ENCODE peak calls at places on chromosomes 5 and 9, in seven cellular contexts. One of them, this sample, is unnamed.

GRCh38 chr5:158120760-158121159 is 261.8 kb upstream of the CLINT1 start:
- DNase-seq in activated T-helper 1 cell treated with anti-CD3 and anti-CD28 coated beads, Interleukin-12 subunit alpha, Interleukin-12 subunit beta, Interleukin-2, Interleukin-4 antibody, amounts not matched to agents 30 ng/mL and 10 ng/mL and 1 ng/mL, durations not matched to agents 14 hours and 24 hours and 36 hours: no peak
- DNase-seq in hypothalamus: no peak
- DNase-seq in NCI-H1092 treated with DMSO at 0.1 percent for 48 hours: no peak
- DNase-seq in DMS79: no peak
- DNase-seq in AG08395: no peak
- DNase-seq in aorta: no peak
- DNase-seq in this sample: no peak

GRCh38 chr5:38193015-38193581 is 65.3 kb upstream of the EGFLAM start:
- DNase-seq in NCI-H1092 treated with DMSO at 0.1 percent for 48 hours: peak; percentile 56
- DNase-seq in DMS79: peak; percentile 22
- DNase-seq in hypothalamus: peak; percentile 36
- DNase-seq in aorta: peak; percentile 84
- DNase-seq in AG08395: peak; percentile 87
- DNase-seq in activated T-helper 1 cell treated with anti-CD3 and anti-CD28 coated beads, Interleukin-12 subunit alpha, Interleukin-12 subunit beta, Interleukin-2, Interleukin-4 antibody, amounts not matched to agents 30 ng/mL and 10 ng/mL and 1 ng/mL, durations not matched to agents 14 hours and 24 hours and 36 hours: peak; percentile 31
- DNase-seq in this sample: peak; percentile 14

GRCh38 chr5:136036293-136036911 is 7.6 kb downstream of the TGFBI start:
- DNase-seq in aorta: no peak
- DNase-seq in hypothalamus: no peak
- DNase-seq in activated T-helper 1 cell treated with anti-CD3 and anti-CD28 coated beads, Interleukin-12 subunit alpha, Interleukin-12 subunit beta, Interleukin-2, Interleukin-4 antibody, amounts not matched to agents 30 ng/mL and 10 ng/mL and 1 ng/mL, durations not matched to agents 14 hours and 24 hours and 36 hours: no peak
- DNase-seq in DMS79: no peak
- DNase-seq in AG08395: no peak
- DNase-seq in NCI-H1092 treated with DMSO at 0.1 percent for 48 hours: no peak
- DNase-seq in this sample: no peak

GRCh38 chr5:36150676-36151433 is 832 bp downstream of the LMBRD2 start:
- DNase-seq in activated T-helper 1 cell treated with anti-CD3 and anti-CD28 coated beads, Interleukin-12 subunit alpha, Interleukin-12 subunit beta, Interleukin-2, Interleukin-4 antibody, amounts not matched to agents 30 ng/mL and 10 ng/mL and 1 ng/mL, durations not matched to agents 14 hours and 24 hours and 36 hours: peak; percentile 40
- DNase-seq in AG08395: peak; percentile 35
- DNase-seq in DMS79: peak; percentile 43
- DNase-seq in aorta: no peak
- DNase-seq in hypothalamus: no peak
- DNase-seq in NCI-H1092 treated with DMSO at 0.1 percent for 48 hours: peak; percentile 51
- DNase-seq in this sample: no peak

GRCh38 chr9:130854835-130855234 is 19.8 kb downstream of the ABL1 start:
- DNase-seq in NCI-H1092 treated with DMSO at 0.1 percent for 48 hours: no peak
- DNase-seq in AG08395: no peak
- DNase-seq in aorta: peak; percentile 24
- DNase-seq in activated T-helper 1 cell treated with anti-CD3 and anti-CD28 coated beads, Interleukin-12 subunit alpha, Interleukin-12 subunit beta, Interleukin-2, Interleukin-4 antibody, amounts not matched to agents 30 ng/mL and 10 ng/mL and 1 ng/mL, durations not matched to agents 14 hours and 24 hours and 36 hours: no peak
- DNase-seq in DMS79: no peak
- DNase-seq in hypothalamus: no peak
- DNase-seq in this sample: no peak

GRCh38 chr9:137316012-137316981 is 14.2 kb upstream of the NRARP start:
- DNase-seq in hypothalamus: no peak
- DNase-seq in DMS79: no peak
- DNase-seq in NCI-H1092 treated with DMSO at 0.1 percent for 48 hours: no peak
- DNase-seq in activated T-helper 1 cell treated with anti-CD3 and anti-CD28 coated beads, Interleukin-12 subunit alpha, Interleukin-12 subunit beta, Interleukin-2, Interleukin-4 antibody, amounts not matched to agents 30 ng/mL and 10 ng/mL and 1 ng/mL, durations not matched to agents 14 hours and 24 hours and 36 hours: no peak
- DNase-seq in AG08395: peak; percentile 57
- DNase-seq in aorta: peak; percentile 86
- DNase-seq in this sample: no peak

GRCh38 chr5:34452170-34452828 is 203.8 kb upstream of the RAI14 start:
- DNase-seq in hypothalamus: no peak
- DNase-seq in aorta: no peak
- DNase-seq in DMS79: no peak
- DNase-seq in NCI-H1092 treated with DMSO at 0.1 percent for 48 hours: no peak
- DNase-seq in AG08395: peak; percentile 28
- DNase-seq in activated T-helper 1 cell treated with anti-CD3 and anti-CD28 coated beads, Interleukin-12 subunit alpha, Interleukin-12 subunit beta, Interleukin-2, Interleukin-4 antibody, amounts not matched to agents 30 ng/mL and 10 ng/mL and 1 ng/mL, durations not matched to agents 14 hours and 24 hours and 36 hours: no peak
- DNase-seq in this sample: no peak

GRCh38 chr9:2621678-2622360 is at the start of gene VLDLR:
- DNase-seq in DMS79: peak; percentile 26
- DNase-seq in NCI-H1092 treated with DMSO at 0.1 percent for 48 hours: peak; percentile 85
- DNase-seq in activated T-helper 1 cell treated with anti-CD3 and anti-CD28 coated beads, Interleukin-12 subunit alpha, Interleukin-12 subunit beta, Interleukin-2, Interleukin-4 antibody, amounts not matched to agents 30 ng/mL and 10 ng/mL and 1 ng/mL, durations not matched to agents 14 hours and 24 hours and 36 hours: peak; percentile 22
- DNase-seq in hypothalamus: no peak
- DNase-seq in AG08395: peak; percentile 18
- DNase-seq in aorta: peak; percentile 85
- DNase-seq in this sample: no peak

GRCh38 chr9:113479150-113479761 is 15.7 kb downstream of the RGS3 start:
- DNase-seq in aorta: no peak
- DNase-seq in hypothalamus: no peak
- DNase-seq in AG08395: no peak
- DNase-seq in DMS79: no peak
- DNase-seq in NCI-H1092 treated with DMSO at 0.1 percent for 48 hours: no peak
- DNase-seq in activated T-helper 1 cell treated with anti-CD3 and anti-CD28 coated beads, Interleukin-12 subunit alpha, Interleukin-12 subunit beta, Interleukin-2, Interleukin-4 antibody, amounts not matched to agents 30 ng/mL and 10 ng/mL and 1 ng/mL, durations not matched to agents 14 hours and 24 hours and 36 hours: peak; percentile 9
- DNase-seq in this sample: no peak

GRCh38 chr5:7518947-7519560 is 123.1 kb downstream of the ADCY2 start:
- DNase-seq in aorta: no peak
- DNase-seq in DMS79: no peak
- DNase-seq in hypothalamus: no peak
- DNase-seq in AG08395: no peak
- DNase-seq in activated T-helper 1 cell treated with anti-CD3 and anti-CD28 coated beads, Interleukin-12 subunit alpha, Interleukin-12 subunit beta, Interleukin-2, Interleukin-4 antibody, amounts not matched to agents 30 ng/mL and 10 ng/mL and 1 ng/mL, durations not matched to agents 14 hours and 24 hours and 36 hours: no peak
- DNase-seq in NCI-H1092 treated with DMSO at 0.1 percent for 48 hours: peak; percentile 80
- DNase-seq in this sample: no peak

GRCh38 chr9:134689320-134690181 is 47.9 kb downstream of the COL5A1 start:
- DNase-seq in activated T-helper 1 cell treated with anti-CD3 and anti-CD28 coated beads, Interleukin-12 subunit alpha, Interleukin-12 subunit beta, Interleukin-2, Interleukin-4 antibody, amounts not matched to agents 30 ng/mL and 10 ng/mL and 1 ng/mL, durations not matched to agents 14 hours and 24 hours and 36 hours: no peak
- DNase-seq in hypothalamus: no peak
- DNase-seq in NCI-H1092 treated with DMSO at 0.1 percent for 48 hours: no peak
- DNase-seq in DMS79: no peak
- DNase-seq in AG08395: peak; percentile 88
- DNase-seq in aorta: peak; percentile 93
- DNase-seq in this sample: no peak

GRCh38 chr9:101486693-101487442 is 46.8 kb upstream of the RNF20 start:
- DNase-seq in NCI-H1092 treated with DMSO at 0.1 percent for 48 hours: peak; percentile 87
- DNase-seq in hypothalamus: peak; percentile 36
- DNase-seq in DMS79: peak; percentile 34
- DNase-seq in aorta: peak; percentile 84
- DNase-seq in AG08395: peak; percentile 59
- DNase-seq in activated T-helper 1 cell treated with anti-CD3 and anti-CD28 coated beads, Interleukin-12 subunit alpha, Interleukin-12 subunit beta, Interleukin-2, Interleukin-4 antibody, amounts not matched to agents 30 ng/mL and 10 ng/mL and 1 ng/mL, durations not matched to agents 14 hours and 24 hours and 36 hours: no peak
- DNase-seq in this sample: no peak

GRCh38 chr5:176676361-176676824 is 29.1 kb downstream of the TSPAN17 start:
- DNase-seq in NCI-H1092 treated with DMSO at 0.1 percent for 48 hours: no peak
- DNase-seq in aorta: no peak
- DNase-seq in AG08395: peak; percentile 71
- DNase-seq in DMS79: peak; percentile 10
- DNase-seq in hypothalamus: no peak
- DNase-seq in activated T-helper 1 cell treated with anti-CD3 and anti-CD28 coated beads, Interleukin-12 subunit alpha, Interleukin-12 subunit beta, Interleukin-2, Interleukin-4 antibody, amounts not matched to agents 30 ng/mL and 10 ng/mL and 1 ng/mL, durations not matched to agents 14 hours and 24 hours and 36 hours: no peak
- DNase-seq in this sample: no peak

GRCh38 chr5:81534481-81534840 is 140.5 kb upstream of the ACOT12 start:
- DNase-seq in activated T-helper 1 cell treated with anti-CD3 and anti-CD28 coated beads, Interleukin-12 subunit alpha, Interleukin-12 subunit beta, Interleukin-2, Interleukin-4 antibody, amounts not matched to agents 30 ng/mL and 10 ng/mL and 1 ng/mL, durations not matched to agents 14 hours and 24 hours and 36 hours: no peak
- DNase-seq in DMS79: no peak
- DNase-seq in aorta: no peak
- DNase-seq in hypothalamus: no peak
- DNase-seq in AG08395: no peak
- DNase-seq in NCI-H1092 treated with DMSO at 0.1 percent for 48 hours: no peak
- DNase-seq in this sample: no peak

GRCh38 chr5:133336121-133336968 is 276.0 kb downstream of the FSTL4 start:
- DNase-seq in AG08395: no peak
- DNase-seq in NCI-H1092 treated with DMSO at 0.1 percent for 48 hours: no peak
- DNase-seq in activated T-helper 1 cell treated with anti-CD3 and anti-CD28 coated beads, Interleukin-12 subunit alpha, Interleukin-12 subunit beta, Interleukin-2, Interleukin-4 antibody, amounts not matched to agents 30 ng/mL and 10 ng/mL and 1 ng/mL, durations not matched to agents 14 hours and 24 hours and 36 hours: no peak
- DNase-seq in aorta: peak; percentile 51
- DNase-seq in DMS79: no peak
- DNase-seq in hypothalamus: no peak
- DNase-seq in this sample: no peak

GRCh38 chr5:151223447-151224264 is at the start of gene CCDC69:
- DNase-seq in aorta: peak; percentile 92
- DNase-seq in activated T-helper 1 cell treated with anti-CD3 and anti-CD28 coated beads, Interleukin-12 subunit alpha, Interleukin-12 subunit beta, Interleukin-2, Interleukin-4 antibody, amounts not matched to agents 30 ng/mL and 10 ng/mL and 1 ng/mL, durations not matched to agents 14 hours and 24 hours and 36 hours: peak; percentile 43
- DNase-seq in NCI-H1092 treated with DMSO at 0.1 percent for 48 hours: peak; percentile 40
- DNase-seq in hypothalamus: peak; percentile 46
- DNase-seq in AG08395: peak; percentile 77
- DNase-seq in DMS79: no peak
- DNase-seq in this sample: peak; percentile 61

GRCh38 chr9:131126059-131126426 is 657 bp downstream of the NUP214 start:
- DNase-seq in aorta: no peak
- DNase-seq in DMS79: no peak
- DNase-seq in NCI-H1092 treated with DMSO at 0.1 percent for 48 hours: no peak
- DNase-seq in AG08395: no peak
- DNase-seq in activated T-helper 1 cell treated with anti-CD3 and anti-CD28 coated beads, Interleukin-12 subunit alpha, Interleukin-12 subunit beta, Interleukin-2, Interleukin-4 antibody, amounts not matched to agents 30 ng/mL and 10 ng/mL and 1 ng/mL, durations not matched to agents 14 hours and 24 hours and 36 hours: no peak
- DNase-seq in hypothalamus: no peak
- DNase-seq in this sample: no peak

GRCh38 chr5:179258922-179259730 is 86.1 kb downstream of the ADAMTS2 start:
- DNase-seq in aorta: peak; percentile 69
- DNase-seq in hypothalamus: no peak
- DNase-seq in NCI-H1092 treated with DMSO at 0.1 percent for 48 hours: no peak
- DNase-seq in DMS79: no peak
- DNase-seq in activated T-helper 1 cell treated with anti-CD3 and anti-CD28 coated beads, Interleukin-12 subunit alpha, Interleukin-12 subunit beta, Interleukin-2, Interleukin-4 antibody, amounts not matched to agents 30 ng/mL and 10 ng/mL and 1 ng/mL, durations not matched to agents 14 hours and 24 hours and 36 hours: no peak
- DNase-seq in AG08395: peak; percentile 83
- DNase-seq in this sample: no peak